ENCODE peak calls at places on chromosome 22, in nine cellular contexts. J, M, A, R, L, H, Z, C and S are unnamed samples.
A peak's percentile ranks its signal among the peaks of the same experiment; 100 is the strongest.

GRCh38 chr22:50244420-50245213 is at the start of gene TUBGCP6:
- DNase-seq in J (peak; percentile 96), A (peak; percentile 94), C (peak; percentile 94), H (peak; percentile 93), R (peak; percentile 85), Z (peak; percentile 99), M (peak; percentile 91), L (peak; percentile 97), S (peak; percentile 79)

GRCh38 chr22:44604455-44604854 is 97.5 kb upstream of the PRR5 start:
- DNase-seq in R (no peak), L (no peak), M (no peak), H (no peak), J (no peak), C (no peak), Z (no peak), A (no peak), S (no peak)

GRCh38 chr22:35330258-35330861 is 30.7 kb downstream of the TOM1 start:
- DNase-seq in C (no peak), L (no peak), J (peak; percentile 86), H (peak; percentile 75), M (no peak), R (no peak), Z (peak; percentile 92), A (peak; percentile 82), S (no peak)

GRCh38 chr22:44616461-44616860 is 85.5 kb upstream of the PRR5 start:
- DNase-seq in C (no peak), L (no peak), J (no peak), H (no peak), M (no peak), R (no peak), A (no peak), Z (no peak), S (no peak)

GRCh38 chr22:46451741-46452140 is 85.7 kb downstream of the CELSR1 start:
- DNase-seq in C (no peak), A (no peak), J (no peak), R (no peak), L (no peak), Z (no peak), M (no peak), H (no peak), S (no peak)

GRCh38 chr22:46370584-46371373 is 35.3 kb downstream of the TRMU start:
- DNase-seq in C (no peak), R (no peak), Z (no peak), J (no peak), M (peak; percentile 73), H (no peak), L (no peak), A (no peak), S (no peak)

GRCh38 chr22:19760652-19761002 is at the start of gene TBX1:
- DNase-seq in J (no peak), M (no peak), H (no peak), Z (no peak), A (no peak), R (no peak), C (no peak), L (no peak), S (no peak)

GRCh38 chr22:23218867-23219251 is 38.5 kb downstream of the BCR start:
- DNase-seq in L (peak; percentile 58), M (peak; percentile 57), C (peak; percentile 34), Z (peak; percentile 93), H (peak; percentile 81), J (no peak), A (no peak), R (no peak), S (no peak)

GRCh38 chr22:46737105-46737975 is 712 bp downstream of the CERK start:
- DNase-seq in L (peak; percentile 71), A (peak; percentile 58), M (no peak), H (no peak), C (peak; percentile 43), J (peak; percentile 52), R (peak; percentile 45), Z (peak; percentile 90), S (peak; percentile 58)

GRCh38 chr22:47452184-47452583 is 689.7 kb downstream of the TBC1D22A start:
- DNase-seq in J (no peak), L (no peak), M (no peak), A (no peak), R (no peak), Z (no peak), C (no peak), H (no peak), S (no peak)

GRCh38 chr22:43129426-43130425 is 13.5 kb downstream of the MCAT start:
- DNase-seq in J (no peak), R (no peak), C (no peak), A (no peak), Z (no peak), M (no peak), H (no peak), L (no peak), S (no peak)

GRCh38 chr22:40533712-40534378 is 102.7 kb downstream of the MRTFA start:
- DNase-seq in A (no peak), Z (no peak), C (no peak), H (no peak), J (no peak), M (no peak), R (no peak), L (no peak), S (no peak)

GRCh38 chr22:45103756-45104155 is 60.0 kb upstream of the NUP50 start:
- DNase-seq in J (no peak), R (no peak), L (no peak), Z (no peak), C (no peak), H (no peak), A (no peak), M (no peak), S (no peak)

GRCh38 chr22:49756201-49756600 is 71.5 kb downstream of the BRD1 start:
- DNase-seq in J (no peak), H (no peak), C (no peak), M (no peak), R (no peak), L (no peak), Z (peak; percentile 48), A (no peak), S (no peak)

GRCh38 chr22:41952713-41953112 is 763 bp downstream of the SMIM45 start:
- DNase-seq in A (no peak), C (no peak), R (no peak), Z (no peak), J (no peak), H (no peak), M (no peak), L (no peak), S (no peak)

GRCh38 chr22:44870021-44870420 is 117.6 kb downstream of the ARHGAP8 start:
- DNase-seq in Z (no peak), R (no peak), M (peak; percentile 66), A (no peak), H (no peak), L (peak; percentile 36), C (no peak), J (no peak), S (no peak)

GRCh38 chr22:30422481-30423295 is 2.9 kb upstream of the MTFP1 start:
- DNase-seq in H (peak; percentile 73), A (peak; percentile 75), Z (no peak), J (peak; percentile 29), R (peak; percentile 35), L (peak; percentile 84), M (peak; percentile 85), C (peak; percentile 67), S (peak; percentile 81)

GRCh38 chr22:16866167-16866566 is 41.0 kb upstream of the XKR3 start:
- DNase-seq in A (peak; percentile 23), C (no peak), M (no peak), R (no peak), Z (no peak), H (no peak), J (no peak), L (no peak), S (no peak)

GRCh38 chr22:22712092-22712658 is 67.8 kb downstream of the GGTLC2 start:
- DNase-seq in M (no peak), R (no peak), H (no peak), C (no peak), Z (no peak), A (no peak), L (no peak), J (no peak), S (no peak)

GRCh38 chr22:32880906-32881596 is 79.5 kb downstream of the TIMP3 start:
- DNase-seq in H (peak; percentile 58), J (peak; percentile 87), Z (peak; percentile 83), A (peak; percentile 89), C (peak; percentile 15), L (no peak), R (no peak), M (no peak), S (no peak)
- H3K27ac ChIP-seq in H (peak overlapping the region; percentile 43), J (peak overlapping the region; percentile 11), Z (no peak overlapping the region), A (peak overlapping the region; percentile 37), C (no peak overlapping the region), L (no peak overlapping the region), R (no peak overlapping the region), M (no peak overlapping the region), S (no peak overlapping the region)

GRCh38 chr22:17928391-17928790 is 96.0 kb downstream of the MICAL3 start:
- DNase-seq in R (no peak), H (no peak), Z (no peak), A (no peak), J (no peak), M (no peak), C (no peak), L (no peak), S (no peak)

GRCh38 chr22:17927062-17927461 is 97.3 kb downstream of the MICAL3 start:
- DNase-seq in J (no peak), L (no peak), Z (no peak), A (no peak), C (no peak), R (no peak), M (no peak), H (no peak), S (no peak)

GRCh38 chr22:17929909-17930308 is 94.5 kb downstream of the MICAL3 start:
- DNase-seq in J (no peak), M (no peak), Z (no peak), C (no peak), L (no peak), R (no peak), A (no peak), H (no peak), S (no peak)

GRCh38 chr22:17930455-17931313 is 93.7 kb downstream of the MICAL3 start:
- DNase-seq in C (no peak), Z (no peak), L (no peak), R (no peak), A (no peak), M (no peak), J (no peak), H (no peak), S (no peak)

GRCh38 chr22:17931400-17931825 is 92.9 kb downstream of the MICAL3 start:
- DNase-seq in M (no peak), C (no peak), L (peak; percentile 61), H (no peak), R (no peak), A (no peak), Z (no peak), J (peak; percentile 82), S (no peak)
- H3K27ac ChIP-seq in M (no peak overlapping the region), C (no peak overlapping the region), L (no peak overlapping the region), H (no peak overlapping the region), R (no peak overlapping the region), A (peak overlapping the region; percentile 11), Z (no peak overlapping the region), J (no peak overlapping the region), S (no peak overlapping the region)

GRCh38 chr22:17941501-17942406 is 82.6 kb downstream of the MICAL3 start:
- DNase-seq in R (no peak), H (no peak), J (peak; percentile 42), A (no peak), M (no peak), L (peak; percentile 29), Z (no peak), C (no peak), S (no peak)
- H3K27ac ChIP-seq in R (no peak overlapping the region), H (no peak overlapping the region), J (peak overlapping the region; percentile 70), A (no peak overlapping the region), M (no peak overlapping the region), L (no peak overlapping the region), Z (no peak overlapping the region), C (no peak overlapping the region), S (peak overlapping the region; percentile 36)

GRCh38 chr22:32820131-32820882 is 18.8 kb downstream of the TIMP3 start:
- DNase-seq in C (no peak), Z (no peak), J (no peak), A (no peak), M (no peak), R (no peak), H (no peak), L (no peak), S (no peak)
- H3K27ac ChIP-seq in C (no peak overlapping the region), Z (no peak overlapping the region), J (no peak overlapping the region), A (peak overlapping the region; percentile 44), M (peak overlapping the region; percentile 25), R (no peak overlapping the region), H (peak overlapping the region; percentile 26), L (no peak overlapping the region), S (no peak overlapping the region)